ENCODE peak calls at places on chromosome 7, in eight cellular contexts. S is AG08395; J is right cardiac atrium; I is endothelial cell; M is GM18507; T is NCI-H1092; U is stimulated activated CD8-positive, alpha-beta memory T cell treated with anti-CD3 and anti-CD28 coated beads, Interleukin-15, amount 100 ng/mL, for 4 hours; Z is memory B cell. L is an unnamed sample.

GRCh38 chr7:100546868-100547800 is 8.1 kb downstream of the AGFG2 start:
- DNase-seq in Z (no peak), I (no peak), J (no peak), M (no peak), U (no peak), T (peak; percentile 74), S (no peak), L (no peak)

GRCh38 chr7:70779321-70779720 is 352.6 kb upstream of the GALNT17 start:
- DNase-seq in I (no peak), U (no peak), T (no peak), Z (no peak), M (no peak), J (no peak), S (no peak), L (no peak)

GRCh38 chr7:30923774-30924413 is 12.2 kb downstream of the AQP1 start:
- DNase-seq in Z (no peak), I (peak; percentile 2), S (no peak), J (peak; percentile 5), T (no peak), U (no peak), M (no peak), L (no peak)

GRCh38 chr7:150820578-150821198 is 20.1 kb downstream of the TMEM176A start:
- DNase-seq in S (no peak), Z (no peak), J (no peak), M (no peak), T (no peak), U (no peak), I (no peak), L (no peak)

GRCh38 chr7:151462306-151462779 is 22.4 kb upstream of the CRYGN start:
- DNase-seq in T (no peak), Z (no peak), J (no peak), I (no peak), S (no peak), U (no peak), M (no peak), L (no peak)

GRCh38 chr7:115561341-115562110 is 469.0 kb downstream of the TFEC start:
- DNase-seq in M (no peak), I (no peak), T (no peak), S (peak; percentile 16), U (no peak), J (peak; percentile 12), Z (no peak), L (no peak)

GRCh38 chr7:22184549-22185199 is 172.3 kb downstream of the RAPGEF5 start:
- DNase-seq in Z (no peak), J (no peak), M (no peak), S (no peak), U (no peak), I (no peak), T (no peak), L (no peak)

GRCh38 chr7:25098096-25099046 is 26.7 kb downstream of the CYCS start:
- DNase-seq in Z (peak; percentile 45), J (peak; percentile 40), T (peak; percentile 48), I (peak; percentile 52), U (peak; percentile 47), S (peak; percentile 79), M (peak; percentile 58), L (peak; percentile 69)

GRCh38 chr7:30238721-30239441 is 45.5 kb upstream of the ZNRF2 start:
- DNase-seq in M (no peak), S (peak; percentile 51), J (peak; percentile 46), I (no peak), U (no peak), T (peak; percentile 86), Z (no peak), L (peak; percentile 43)

GRCh38 chr7:55570218-55570873 is 2.0 kb downstream of the VOPP1 start:
- DNase-seq in U (no peak), Z (no peak), M (no peak), J (no peak), I (no peak), T (no peak), S (no peak), L (peak; percentile 77)

GRCh38 chr7:128373588-128373987 is 12.1 kb upstream of the PRRT4 start:
- DNase-seq in Z (no peak), J (no peak), I (no peak), M (no peak), T (no peak), S (no peak), U (no peak), L (no peak)

GRCh38 chr7:117401293-117402002 is 25.8 kb downstream of the ASZ1 start:
- DNase-seq in J (no peak), U (no peak), M (no peak), Z (no peak), I (peak; percentile 23), S (no peak), T (no peak), L (no peak)

GRCh38 chr7:15784694-15785030 is 98.2 kb upstream of the MEOX2 start:
- DNase-seq in U (no peak), M (no peak), T (no peak), I (no peak), Z (no peak), S (no peak), J (no peak), L (no peak)

GRCh38 chr7:34841326-34841725 is 183.3 kb downstream of the NPSR1 start:
- DNase-seq in U (no peak), Z (no peak), M (no peak), J (no peak), S (no peak), I (no peak), T (no peak), L (no peak)

GRCh38 chr7:151769189-151769821 is 107.6 kb downstream of the PRKAG2 start:
- DNase-seq in S (no peak), Z (no peak), U (peak; percentile 19), J (no peak), T (no peak), I (no peak), M (no peak), L (peak; percentile 50)

GRCh38 chr7:25891591-25891990 is 260.4 kb upstream of the NFE2L3 start:
- DNase-seq in J (no peak), S (no peak), U (no peak), T (no peak), Z (no peak), M (no peak), I (no peak), L (no peak)

GRCh38 chr7:94701555-94701973 is 45.6 kb upstream of the SGCE start:
- DNase-seq in J (no peak), U (no peak), T (no peak), I (peak; percentile 5), S (peak; percentile 31), Z (no peak), M (no peak), L (no peak)

GRCh38 chr7:47340490-47340889 is 241.4 kb downstream of the TNS3 start:
- DNase-seq in S (no peak), I (no peak), Z (no peak), M (no peak), T (no peak), J (no peak), U (no peak), L (no peak)

GRCh38 chr7:7972128-7972527 is 3.5 kb downstream of the GLCCI1 start:
- DNase-seq in J (no peak), S (no peak), Z (no peak), T (no peak), U (no peak), I (no peak), M (no peak), L (no peak)

GRCh38 chr7:151736403-151736909 is 140.5 kb downstream of the PRKAG2 start:
- DNase-seq in J (peak; percentile 78), Z (no peak), M (no peak), S (peak; percentile 98), U (no peak), I (peak; percentile 28), T (peak; percentile 56), L (no peak)

GRCh38 chr7:139457153-139457946 is 26.1 kb downstream of the KLRG2 start:
- DNase-seq in J (no peak), M (no peak), U (no peak), S (peak; percentile 35), Z (no peak), T (no peak), I (no peak), L (no peak)

GRCh38 chr7:10015687-10016086 is 958.0 kb upstream of the PHF14 start:
- DNase-seq in I (no peak), S (no peak), M (no peak), J (no peak), T (no peak), U (no peak), Z (no peak), L (no peak)

GRCh38 chr7:36188266-36188665 is 35.2 kb downstream of the EEPD1 start:
- DNase-seq in I (no peak), M (no peak), Z (no peak), U (no peak), J (no peak), S (no peak), T (no peak), L (no peak)

GRCh38 chr7:78435355-78435754 is 636.8 kb downstream of the PHTF2 start:
- DNase-seq in U (no peak), I (no peak), Z (no peak), S (peak; percentile 17), M (no peak), T (no peak), J (no peak), L (no peak)

GRCh38 chr7:108246227-108246837 is 116.2 kb upstream of the LAMB4 start:
- DNase-seq in Z (no peak), M (no peak), S (peak; percentile 89), I (no peak), J (peak; percentile 14), T (no peak), U (no peak), L (peak; percentile 40)

GRCh38 chr7:81924494-81924893 is 154.6 kb upstream of the HGF start:
- DNase-seq in M (no peak), T (no peak), J (no peak), S (no peak), U (no peak), Z (no peak), I (no peak), L (peak; percentile 6)

GRCh38 chr7:100456561-100456957 is 7.5 kb downstream of the SPACDR start:
- DNase-seq in T (no peak), J (no peak), U (no peak), M (no peak), Z (no peak), I (no peak), S (no peak), L (no peak)

L was measured in GM20000.